ENCODE peak calls at places on chromosomes 1 and 21, in four cellular contexts. One of them, this sample, is unnamed. For H3K4me1 and H4K20me1, the result is how much of the 10 kb centered on the place peaks cover.

GRCh38 chr1:97920275-97920831 is 481 bp downstream of the DPYD start:
- DNase-seq in IMR-90: peak
- DNase-seq in H9: no peak
- DNase-seq in PC-3: peak
- DNase-seq in this sample: peak

GRCh38 chr1:112877741-112878140 is 78.3 kb downstream of the SLC16A1 start:
- DNase-seq in IMR-90: peak
- DNase-seq in H9: no peak
- DNase-seq in PC-3: peak
- DNase-seq in this sample: peak

GRCh38 chr21:15549671-15550070 is 180.1 kb upstream of the USP25 start:
- DNase-seq in IMR-90: peak
- DNase-seq in PC-3: peak
- DNase-seq in H9: peak
- DNase-seq in this sample: no peak

GRCh38 chr1:241985787-241986186 is 13.1 kb downstream of the MAP1LC3C start:
- DNase-seq in H9: peak
- DNase-seq in PC-3: peak
- DNase-seq in IMR-90: peak
- DNase-seq in this sample: peak

GRCh38 chr1:49686107-49686506 is 337.6 kb downstream of the AGBL4 start:
- DNase-seq in IMR-90: no peak
- DNase-seq in H9: no peak
- DNase-seq in PC-3: peak
- DNase-seq in this sample: no peak

GRCh38 chr1:172002725-172003345 is 161.5 kb downstream of the DNM3 start:
- DNase-seq in H9: no peak
- DNase-seq in IMR-90: peak
- DNase-seq in PC-3: peak
- DNase-seq in this sample: no peak

GRCh38 chr1:211386931-211387330 is 60.3 kb downstream of the TRAF5 start:
- DNase-seq in IMR-90: peak
- DNase-seq in PC-3: no peak
- DNase-seq in H9: no peak
- DNase-seq in this sample: peak

GRCh38 chr1:87115317-87115885 is 201.0 kb downstream of the HS2ST1 start:
- DNase-seq in H9: no peak
- DNase-seq in IMR-90: peak
- DNase-seq in PC-3: peak
- DNase-seq in this sample: peak

GRCh38 chr1:24526940-24527542 is 24.4 kb downstream of the RCAN3 start:
- DNase-seq in PC-3: peak
- DNase-seq in IMR-90: peak
- DNase-seq in H9: no peak
- DNase-seq in this sample: no peak

GRCh38 chr1:72023063-72023647 is 259.2 kb downstream of the NEGR1 start:
- DNase-seq in PC-3: no peak
- DNase-seq in H9: no peak
- DNase-seq in IMR-90: no peak
- DNase-seq in this sample: no peak

GRCh38 chr1:39394598-39394997 is 96.8 kb upstream of the BMP8A start:
- DNase-seq in H9: no peak
- DNase-seq in IMR-90: no peak
- DNase-seq in PC-3: peak
- DNase-seq in this sample: no peak

GRCh38 chr1:39393645-39394044 is 97.8 kb upstream of the BMP8A start:
- DNase-seq in IMR-90: no peak
- DNase-seq in PC-3: no peak
- DNase-seq in H9: no peak
- DNase-seq in this sample: peak

GRCh38 chr1:39395357-39395831 is 96.0 kb upstream of the BMP8A start:
- DNase-seq in H9: no peak
- DNase-seq in IMR-90: peak
- DNase-seq in PC-3: peak
- DNase-seq in this sample: peak

GRCh38 chr1:39392851-39393573 is 98.4 kb upstream of the BMP8A start:
- DNase-seq in IMR-90: no peak
- DNase-seq in PC-3: no peak
- DNase-seq in H9: no peak
- DNase-seq in this sample: no peak

GRCh38 chr1:39394059-39394458 is 97.4 kb upstream of the BMP8A start:
- DNase-seq in H9: no peak
- DNase-seq in PC-3: no peak
- DNase-seq in IMR-90: no peak
- DNase-seq in this sample: no peak
- H3K4me1 ChIP-seq in H9: under half
- H3K4me1 ChIP-seq in PC-3: half or more
- H3K4me1 ChIP-seq in IMR-90: under half
- H3K4me1 ChIP-seq in this sample: half or more

GRCh38 chr1:6423321-6423999 is 1.1 kb upstream of the ESPN start:
- DNase-seq in PC-3: peak
- DNase-seq in H9: peak
- DNase-seq in IMR-90: no peak
- DNase-seq in this sample: peak
- H4K20me1 ChIP-seq in PC-3: under half
- H4K20me1 ChIP-seq in H9: under half
- H4K20me1 ChIP-seq in IMR-90: under half
- H4K20me1 ChIP-seq in this sample: under half

GRCh38 chr1:90926971-90927370 is 94.9 kb downstream of the ZNF644 start:
- DNase-seq in IMR-90: no peak
- DNase-seq in PC-3: no peak
- DNase-seq in H9: peak
- DNase-seq in this sample: no peak

GRCh38 chr1:90924982-90925381 is 96.9 kb downstream of the ZNF644 start:
- DNase-seq in IMR-90: peak
- DNase-seq in H9: peak
- DNase-seq in PC-3: no peak
- DNase-seq in this sample: no peak

GRCh38 chr1:90922996-90923395 is 98.8 kb downstream of the ZNF644 start:
- DNase-seq in PC-3: no peak
- DNase-seq in IMR-90: no peak
- DNase-seq in H9: no peak
- DNase-seq in this sample: no peak

GRCh38 chr1:90922202-90922601 is 99.6 kb downstream of the ZNF644 start:
- DNase-seq in PC-3: no peak
- DNase-seq in H9: no peak
- DNase-seq in IMR-90: no peak
- DNase-seq in this sample: no peak

DNA sequence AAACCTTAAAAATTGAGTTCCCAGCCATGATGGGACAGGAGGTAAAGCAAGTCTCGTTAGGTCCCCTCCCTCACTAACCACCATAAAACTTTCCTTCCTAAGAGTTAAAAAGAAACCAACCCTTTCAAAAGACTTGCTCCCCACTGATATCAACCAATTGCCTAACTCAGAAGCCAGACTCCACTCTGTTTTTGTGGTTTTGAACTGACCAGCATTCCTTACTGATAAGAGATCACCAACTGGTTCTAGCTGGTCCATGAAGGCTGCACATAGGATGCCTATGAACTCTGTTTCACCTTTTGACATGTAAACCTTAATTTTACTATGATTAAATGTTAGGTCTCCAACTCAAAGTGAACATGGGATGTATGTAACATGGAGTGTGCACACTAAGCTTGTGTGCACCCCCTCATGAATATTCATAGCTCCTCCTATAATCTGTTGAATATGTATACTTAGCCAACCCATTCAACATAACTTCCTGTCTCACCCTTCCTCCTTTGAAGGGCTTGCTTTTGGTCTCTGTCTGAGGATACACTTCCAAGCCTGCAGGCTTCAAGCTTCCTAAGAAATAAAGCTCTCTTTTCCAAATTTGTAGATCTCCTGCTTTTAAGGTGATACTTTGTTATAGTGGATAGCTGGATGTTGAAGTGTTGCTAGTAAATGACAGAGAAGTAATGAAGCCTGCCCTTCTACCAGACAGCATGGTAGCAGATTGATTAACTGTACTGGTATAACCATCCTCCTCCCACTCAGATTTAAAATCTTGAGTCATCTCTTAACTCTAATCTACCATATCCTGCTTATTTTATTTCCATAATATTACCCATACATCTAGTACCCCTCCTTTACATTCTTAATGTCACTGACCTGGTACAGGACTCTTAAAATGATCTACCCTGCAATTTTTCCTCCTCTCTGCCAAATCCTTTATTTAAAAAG is 95.6 kb downstream of the ZNF644 start:
- DNase-seq in IMR-90: peak
- DNase-seq in H9: no peak
- DNase-seq in PC-3: no peak
- DNase-seq in this sample: peak
- H3K4me1 ChIP-seq in IMR-90: under half
- H3K4me1 ChIP-seq in H9: under half
- H3K4me1 ChIP-seq in PC-3: under half
- H3K4me1 ChIP-seq in this sample: under half

DNA sequence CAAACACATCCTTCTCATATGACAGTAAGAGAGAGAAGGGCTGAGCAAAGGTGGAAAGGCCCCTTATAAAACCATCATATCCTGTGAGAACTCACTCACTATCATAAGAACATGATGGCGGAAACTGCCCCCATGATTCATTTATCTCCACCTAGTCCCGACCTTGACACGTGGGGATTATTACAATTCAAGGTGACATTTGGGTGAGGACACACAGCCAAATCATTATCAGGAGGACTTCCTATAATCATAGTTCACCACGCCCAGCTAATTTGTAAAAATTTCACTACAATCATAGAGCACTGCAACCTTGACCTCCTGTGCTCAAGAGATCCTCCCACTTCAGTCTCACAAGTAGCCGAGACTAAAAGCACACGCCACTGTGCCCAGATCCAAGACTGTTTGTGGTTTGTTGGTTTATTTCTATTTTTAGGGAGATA is 164.8 kb downstream of the RERE start:
- DNase-seq in H9: no peak
- DNase-seq in IMR-90: no peak
- DNase-seq in PC-3: no peak
- DNase-seq in this sample: no peak
- H4K20me1 ChIP-seq in H9: under half
- H4K20me1 ChIP-seq in IMR-90: under half
- H4K20me1 ChIP-seq in PC-3: under half
- H4K20me1 ChIP-seq in this sample: under half

GRCh38 chr1:2904191-2904590 is 102.7 kb upstream of the TTC34 start:
- DNase-seq in IMR-90: no peak
- DNase-seq in H9: no peak
- DNase-seq in PC-3: no peak
- DNase-seq in this sample: no peak

GRCh38 chr1:2906105-2906504 is 104.6 kb upstream of the TTC34 start:
- DNase-seq in IMR-90: no peak
- DNase-seq in H9: no peak
- DNase-seq in PC-3: no peak
- DNase-seq in this sample: no peak

GRCh38 chr1:2905356-2905755 is 103.9 kb upstream of the TTC34 start:
- DNase-seq in IMR-90: no peak
- DNase-seq in H9: no peak
- DNase-seq in PC-3: no peak
- DNase-seq in this sample: no peak

GRCh38 chr1:2906620-2907019 is 105.1 kb upstream of the TTC34 start:
- DNase-seq in H9: no peak
- DNase-seq in PC-3: no peak
- DNase-seq in IMR-90: no peak
- DNase-seq in this sample: no peak

GRCh38 chr1:2903226-2903625 is 101.7 kb upstream of the TTC34 start:
- DNase-seq in H9: no peak
- DNase-seq in IMR-90: no peak
- DNase-seq in PC-3: no peak
- DNase-seq in this sample: no peak
- H3K4me1 ChIP-seq in H9: under half
- H3K4me1 ChIP-seq in IMR-90: under half
- H3K4me1 ChIP-seq in PC-3: under half
- H3K4me1 ChIP-seq in this sample: under half

DNA sequence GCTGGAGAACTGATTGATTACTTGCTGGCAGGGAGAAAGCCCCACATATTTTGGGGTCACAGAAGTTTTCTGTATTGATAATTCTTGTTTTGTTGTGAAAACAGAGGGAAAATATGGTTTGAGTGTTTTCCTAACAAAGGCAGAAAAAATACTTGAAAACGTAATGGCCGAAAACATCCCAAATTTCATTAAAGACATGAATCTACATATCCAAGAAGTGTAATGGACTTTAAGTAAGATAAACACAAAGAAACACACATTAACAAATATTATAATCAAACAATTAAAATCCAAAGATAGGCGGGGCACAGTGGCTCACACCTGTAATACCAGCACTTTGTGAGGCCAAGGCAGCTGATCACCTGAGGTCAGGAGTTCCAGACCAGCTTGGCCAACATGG is 39.6 kb downstream of the SHCBP1L start:
- DNase-seq in H9: no peak
- DNase-seq in PC-3: no peak
- DNase-seq in IMR-90: no peak
- DNase-seq in this sample: no peak
- H4K20me1 ChIP-seq in H9: under half
- H4K20me1 ChIP-seq in PC-3: under half
- H4K20me1 ChIP-seq in IMR-90: under half
- H4K20me1 ChIP-seq in this sample: under half

DNA sequence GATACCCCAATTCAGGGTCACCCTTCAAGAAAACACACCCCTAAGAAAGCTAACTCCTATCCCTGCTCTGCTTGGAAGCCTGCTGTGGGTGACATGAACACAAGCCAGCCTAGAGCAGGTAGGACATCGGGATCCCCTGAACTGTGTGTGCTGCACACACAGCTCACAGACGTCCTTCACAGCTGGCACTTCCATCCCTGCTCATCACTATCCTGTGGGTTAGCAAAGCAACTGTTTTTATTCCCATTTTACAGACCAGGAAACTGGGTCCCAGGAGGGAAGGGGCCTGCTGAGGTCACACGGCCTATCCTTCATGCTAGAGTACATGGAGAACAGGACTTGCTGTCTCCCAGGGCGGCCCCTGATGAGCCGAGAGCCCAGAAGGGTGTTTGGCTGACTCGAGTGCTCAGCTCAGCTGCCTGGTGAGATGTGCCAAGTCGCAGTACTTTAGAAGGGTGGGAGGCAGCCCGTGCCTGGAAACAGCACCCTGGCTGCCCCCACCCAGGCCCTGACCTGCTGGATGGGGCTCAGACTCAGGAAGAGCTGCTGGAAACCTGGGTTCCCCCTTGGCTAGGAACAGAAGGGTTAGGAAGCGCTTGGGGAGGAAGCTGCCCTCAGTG is 28.3 kb upstream of the BTG2 start:
- DNase-seq in PC-3: no peak
- DNase-seq in H9: no peak
- DNase-seq in IMR-90: no peak
- DNase-seq in this sample: no peak
- H3K4me1 ChIP-seq in PC-3: under half
- H3K4me1 ChIP-seq in H9: under half
- H3K4me1 ChIP-seq in IMR-90: under half
- H3K4me1 ChIP-seq in this sample: under half

DNA sequence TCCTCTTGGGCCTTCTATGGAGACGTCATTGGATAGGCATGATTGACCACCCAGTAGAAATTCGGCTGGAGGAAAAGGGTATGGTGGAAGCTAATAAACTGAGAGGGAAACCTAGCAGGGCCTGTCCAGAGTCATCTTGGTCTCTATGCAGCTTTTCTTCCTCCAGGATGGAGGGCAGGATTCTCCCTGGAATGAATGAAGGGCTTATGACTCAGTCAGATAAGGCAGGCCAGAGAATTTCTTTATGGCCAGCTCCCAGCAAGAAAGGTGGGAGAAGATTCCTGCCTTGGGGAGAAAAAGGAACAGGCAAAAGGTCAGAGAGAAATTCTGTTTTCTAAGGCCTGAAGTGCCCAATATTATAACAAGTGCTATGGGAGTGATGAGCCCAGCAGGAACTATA is 17.1 kb downstream of the FBLIM1 start:
- DNase-seq in IMR-90: peak
- DNase-seq in PC-3: no peak
- DNase-seq in H9: no peak
- DNase-seq in this sample: no peak
- H4K20me1 ChIP-seq in IMR-90: under half
- H4K20me1 ChIP-seq in PC-3: under half
- H4K20me1 ChIP-seq in H9: under half
- H4K20me1 ChIP-seq in this sample: under half